ENCODE peak calls at places on chromosome 14, in four cellular contexts. J is small intestine; V is PC-9; G is CD4-positive, alpha-beta memory T cell. O is an unnamed sample.

GRCh38 chr14:23551266-23552028 is at the start of gene ZFHX2:
- DNase-seq in J (peak; percentile 86), V (peak; percentile 72), G (peak; percentile 68), O (no peak)

GRCh38 chr14:61750708-61751474 is 11.3 kb upstream of the SNAPC1 start:
- DNase-seq in J (peak; percentile 91), V (peak; percentile 95), G (peak; percentile 74), O (no peak)

GRCh38 chr14:33564774-33565630 is 385.9 kb downstream of the EGLN3 start:
- DNase-seq in J (no peak), V (peak; percentile 16), G (no peak), O (peak; percentile 46)

GRCh38 chr14:29321646-29322045 is 555.1 kb downstream of the FOXG1 start:
- DNase-seq in J (no peak), V (no peak), G (no peak), O (no peak)

GRCh38 chr14:36661506-36662257 is at the start of gene PAX9:
- DNase-seq in J (peak; percentile 88), V (peak; percentile 89), G (no peak), O (peak; percentile 93)

GRCh38 chr14:101588990-101589389 is 27.7 kb downstream of the DIO3 start:
- DNase-seq in J (no peak), V (no peak), G (no peak), O (no peak)

GRCh38 chr14:50452979-50453705 is 56.5 kb upstream of the CDKL1 start:
- DNase-seq in J (no peak), V (no peak), G (no peak), O (no peak)

GRCh38 chr14:96574633-96575191 is 72.5 kb downstream of the PAPOLA start:
- DNase-seq in J (no peak), V (no peak), G (no peak), O (no peak)

GRCh38 chr14:54105406-54105805 is 148.8 kb upstream of the BMP4 start:
- DNase-seq in J (no peak), V (peak; percentile 18), G (no peak), O (no peak)

GRCh38 chr14:79044894-79045624 is 874.9 kb downstream of the NRXN3 start:
- DNase-seq in J (no peak), V (peak; percentile 11), G (no peak), O (peak; percentile 69)

GRCh38 chr14:22200977-22201605 is 387.9 kb downstream of the DAD1 start:
- DNase-seq in J (peak; percentile 58), V (peak; percentile 15), G (no peak), O (peak; percentile 12)

GRCh38 chr14:33567736-33568124 is 383.1 kb downstream of the EGLN3 start:
- DNase-seq in J (no peak), V (no peak), G (no peak), O (no peak)

GRCh38 chr14:104290058-104290667 is 151.8 kb downstream of the KIF26A start:
- DNase-seq in J (no peak), V (no peak), G (no peak), O (no peak)

GRCh38 chr14:96176811-96177211 is 27.8 kb upstream of the BDKRB2 start:
- DNase-seq in J (no peak), V (no peak), G (no peak), O (peak; percentile 20)

GRCh38 chr14:103819503-103820307 is 27.7 kb downstream of the PPP1R13B start:
- DNase-seq in J (no peak), V (no peak), G (no peak), O (no peak)

GRCh38 chr14:94382099-94382498 is 6.3 kb downstream of the SERPINA1 start:
- DNase-seq in J (no peak), V (no peak), G (no peak), O (no peak)

GRCh38 chr14:72679591-72680151 is 214.2 kb downstream of the DPF3 start:
- DNase-seq in J (no peak), V (no peak), G (no peak), O (no peak)

GRCh38 chr14:91177073-91177796 is 63.4 kb downstream of the DGLUCY start:
- DNase-seq in J (peak; percentile 72), V (peak; percentile 10), G (peak; percentile 78), O (peak; percentile 62)

GRCh38 chr14:75915063-75915462 is 66.7 kb downstream of the TGFB3 start:
- DNase-seq in J (no peak), V (no peak), G (no peak), O (no peak)

GRCh38 chr14:100246809-100247428 is 8.0 kb downstream of the YY1 start:
- DNase-seq in J (peak; percentile 83), V (no peak), G (peak; percentile 48), O (no peak)

GRCh38 chr14:38900887-38901286 is 202.1 kb downstream of the SEC23A start:
- DNase-seq in J (no peak), V (no peak), G (no peak), O (no peak)

GRCh38 chr14:92451245-92451644 is 62.3 kb upstream of the RIN3 start:
- DNase-seq in J (no peak), V (no peak), G (no peak), O (no peak)

GRCh38 chr14:76986261-76986565 is 42.3 kb downstream of the IRF2BPL start:
- DNase-seq in J (no peak), V (no peak), G (no peak), O (no peak)

GRCh38 chr14:87044807-87045206 is 948.2 kb downstream of the GALC start:
- DNase-seq in J (no peak), V (no peak), G (no peak), O (no peak)

GRCh38 chr14:104688755-104689619 is at the start of gene INF2:
- DNase-seq in J (peak; percentile 78), V (peak; percentile 69), G (peak; percentile 53), O (peak; percentile 53)

GRCh38 chr14:103549361-103550311 is 12.8 kb downstream of the BAG5 start:
- DNase-seq in J (no peak), V (no peak), G (no peak), O (no peak)

GRCh38 chr14:63647696-63648410 is 6.2 kb upstream of the WDR89 start:
- DNase-seq in J (no peak), V (no peak), G (no peak), O (no peak)

GRCh38 chr14:63654346-63654745 is 12.7 kb upstream of the WDR89 start:
- DNase-seq in J (no peak), V (no peak), G (no peak), O (no peak)

GRCh38 chr14:63644741-63645140 is 3.1 kb upstream of the WDR89 start:
- DNase-seq in J (no peak), V (no peak), G (no peak), O (no peak)

GRCh38 chr14:63652406-63652805 is 10.7 kb upstream of the WDR89 start:
- DNase-seq in J (no peak), V (no peak), G (no peak), O (no peak)

DNA sequence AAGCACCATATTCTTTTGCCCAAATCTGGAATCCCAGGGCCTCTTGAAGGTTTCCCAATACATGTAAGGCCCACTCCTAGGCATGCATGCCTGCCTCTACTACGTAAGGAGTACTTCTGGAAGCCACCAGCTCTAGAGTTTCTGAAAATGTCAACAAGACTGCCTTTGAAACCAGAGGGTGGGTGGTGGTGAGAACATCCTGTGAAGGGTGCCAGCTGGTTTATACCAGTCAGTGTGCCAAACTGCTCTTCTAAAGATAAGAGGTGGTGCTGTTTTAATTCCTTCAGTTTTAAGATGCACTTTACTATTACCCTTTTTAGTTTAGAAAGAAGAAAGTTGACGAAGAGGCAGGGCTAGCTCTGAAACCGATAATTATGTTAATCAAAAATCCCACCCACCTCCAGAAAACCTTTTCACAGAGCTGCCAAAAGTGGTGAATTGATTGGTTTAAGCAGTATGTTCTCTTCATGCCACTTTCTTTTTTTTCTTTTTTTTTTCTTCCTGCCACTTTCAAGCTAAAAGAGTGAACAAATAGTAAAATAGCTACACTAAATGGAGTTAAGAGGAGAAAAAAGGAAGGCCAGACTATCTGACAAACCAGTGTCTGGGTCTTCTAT is 8.8 kb upstream of the WDR89 start:
- DNase-seq in J (no peak), V (no peak), G (peak; percentile 74), O (no peak)
- H3K4me3 ChIP-seq in J (no peak overlapping the region), V (no peak overlapping the region), G (no peak overlapping the region), O (no peak overlapping the region)

DNA sequence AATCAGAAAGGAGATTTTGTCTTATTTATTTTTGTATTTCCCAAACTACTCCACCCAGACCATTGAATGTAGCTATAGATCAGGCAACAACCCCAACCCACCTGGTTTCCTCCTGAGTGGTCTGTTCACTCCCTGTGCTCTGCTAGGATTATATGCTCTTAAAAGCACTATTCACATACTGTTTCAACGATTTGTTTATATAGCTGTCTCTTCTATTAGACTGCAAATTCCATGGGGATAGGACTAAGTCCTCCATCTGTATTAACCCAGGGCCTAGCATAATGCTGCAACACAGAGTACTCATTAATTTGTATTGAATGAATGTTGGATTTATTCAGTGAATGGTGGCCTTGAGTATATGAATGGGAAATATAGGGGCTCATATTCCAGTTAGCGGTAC is 307.6 kb downstream of the RAD51B start:
- DNase-seq in J (no peak), V (no peak), G (no peak), O (no peak)
- H3K27ac ChIP-seq in J (no peak overlapping the region), V (no peak overlapping the region), G (no peak overlapping the region), O (no peak overlapping the region)

GRCh38 chr14:63205281-63205575 is 985 bp downstream of the RHOJ start:
- DNase-seq in J (no peak), V (no peak), G (no peak), O (no peak)
- H3K4me1 ChIP-seq in J (no peaks in the 10 kb centered on the region), V (no peaks in the 10 kb centered on the region), G (peaks cover 4% of the 10 kb centered on the region), O (peaks cover 12% of the 10 kb centered on the region)

GRCh38 chr14:66426451-66426850 is 59.7 kb upstream of the CCDC196 start:
- DNase-seq in J (no peak), V (no peak), G (no peak), O (no peak)
- H3K4me3 ChIP-seq in J (no peak overlapping the region), V (no peak overlapping the region), G (no peak overlapping the region), O (no peak overlapping the region)

DNA sequence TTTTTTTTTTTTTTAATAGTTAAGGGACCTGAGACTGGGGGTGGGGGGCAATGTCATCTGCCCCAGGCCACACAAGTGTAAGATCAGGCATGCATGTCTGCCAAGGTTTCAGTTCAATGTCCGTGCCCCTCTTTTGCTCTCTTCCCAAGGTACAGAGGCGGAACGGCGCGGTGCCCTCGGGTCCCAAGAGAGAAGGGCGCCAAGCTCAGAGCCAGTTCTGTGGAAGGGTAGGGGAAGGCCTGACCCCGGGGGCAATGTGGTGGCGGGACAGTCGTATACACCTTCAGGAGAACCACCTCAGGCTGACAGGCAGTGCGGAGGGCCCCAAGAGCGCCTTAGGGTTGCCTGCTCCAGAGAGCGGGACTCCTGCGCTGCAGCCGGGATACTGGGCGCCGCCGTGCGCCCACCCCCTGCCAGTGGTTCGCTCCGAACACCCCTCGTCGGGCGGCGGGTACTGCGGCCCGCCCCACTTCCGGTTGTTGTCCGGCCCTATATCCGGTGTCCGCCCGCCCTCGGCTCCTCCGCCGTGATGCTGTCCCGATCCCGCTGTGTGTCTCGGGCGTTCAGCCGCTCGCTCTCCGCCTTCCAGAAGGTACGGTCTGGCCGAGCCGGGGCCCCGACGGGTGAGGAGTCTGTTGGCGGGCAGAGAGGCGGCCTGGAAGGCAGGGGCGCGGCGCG is at the start of gene DLST:
- DNase-seq in J (peak; percentile 82), V (peak; percentile 99), G (peak; percentile 87), O (peak; percentile 83)
- H3K27ac ChIP-seq in J (peak within 1 kb of the TSS; percentile 100), V (peak within 1 kb of the TSS; percentile 17), G (peak within 1 kb of the TSS; percentile 87), O (peak within 1 kb of the TSS; percentile 65)